ENCODE peak calls at places on chromosomes 12 and 14, in six cellular contexts. One of them, this sample, is unnamed. For H3K4me1, the result is how much of the 10 kb centered on the place peaks cover.

GRCh38 chr14:84252706-84253105 is 1277.2 kb upstream of the FLRT2 start:
- DNase-seq in fibroblast of lung: no peak
- DNase-seq in CD4-positive, CD25-positive, alpha-beta regulatory T cell: no peak
- DNase-seq in IMR-90: no peak
- DNase-seq in right cardiac atrium: no peak
- DNase-seq in uterus: no peak
- DNase-seq in this sample: no peak

GRCh38 chr12:64461634-64462414 is 9.9 kb downstream of the TBK1 start:
- DNase-seq in uterus: no peak
- DNase-seq in IMR-90: peak
- DNase-seq in right cardiac atrium: no peak
- DNase-seq in CD4-positive, CD25-positive, alpha-beta regulatory T cell: no peak
- DNase-seq in fibroblast of lung: peak
- DNase-seq in this sample: no peak

GRCh38 chr12:70831538-70831937 is 89.0 kb downstream of the PTPRR start:
- DNase-seq in fibroblast of lung: peak
- DNase-seq in CD4-positive, CD25-positive, alpha-beta regulatory T cell: no peak
- DNase-seq in IMR-90: peak
- DNase-seq in right cardiac atrium: no peak
- DNase-seq in uterus: no peak
- DNase-seq in this sample: no peak

GRCh38 chr14:96297000-96297399 is 41.0 kb downstream of the BDKRB1 start:
- DNase-seq in right cardiac atrium: no peak
- DNase-seq in CD4-positive, CD25-positive, alpha-beta regulatory T cell: peak
- DNase-seq in fibroblast of lung: no peak
- DNase-seq in uterus: no peak
- DNase-seq in IMR-90: peak
- DNase-seq in this sample: no peak

GRCh38 chr12:18690653-18691052 is 47.2 kb downstream of the PLCZ1 start:
- DNase-seq in IMR-90: peak
- DNase-seq in uterus: no peak
- DNase-seq in CD4-positive, CD25-positive, alpha-beta regulatory T cell: no peak
- DNase-seq in right cardiac atrium: no peak
- DNase-seq in fibroblast of lung: peak
- DNase-seq in this sample: no peak

GRCh38 chr14:94769413-94770250 is at the start of gene GSC:
- DNase-seq in uterus: peak
- DNase-seq in IMR-90: peak
- DNase-seq in CD4-positive, CD25-positive, alpha-beta regulatory T cell: peak
- DNase-seq in fibroblast of lung: no peak
- DNase-seq in right cardiac atrium: peak
- DNase-seq in this sample: peak

GRCh38 chr14:54881761-54882401 is 20.7 kb downstream of the GCH1 start:
- DNase-seq in uterus: no peak
- DNase-seq in IMR-90: peak
- DNase-seq in CD4-positive, CD25-positive, alpha-beta regulatory T cell: peak
- DNase-seq in right cardiac atrium: no peak
- DNase-seq in fibroblast of lung: peak
- DNase-seq in this sample: no peak

GRCh38 chr12:29073631-29074239 is 75.3 kb upstream of the FAR2 start:
- DNase-seq in CD4-positive, CD25-positive, alpha-beta regulatory T cell: peak
- DNase-seq in IMR-90: peak
- DNase-seq in right cardiac atrium: no peak
- DNase-seq in uterus: no peak
- DNase-seq in fibroblast of lung: peak
- DNase-seq in this sample: no peak

GRCh38 chr12:106841471-106842302 is 67.2 kb downstream of the RIC8B start:
- DNase-seq in CD4-positive, CD25-positive, alpha-beta regulatory T cell: peak
- DNase-seq in IMR-90: peak
- DNase-seq in fibroblast of lung: peak
- DNase-seq in uterus: peak
- DNase-seq in right cardiac atrium: no peak
- DNase-seq in this sample: peak

GRCh38 chr14:34649344-34649743 is 19.4 kb upstream of the SNX6 start:
- DNase-seq in CD4-positive, CD25-positive, alpha-beta regulatory T cell: no peak
- DNase-seq in right cardiac atrium: no peak
- DNase-seq in uterus: no peak
- DNase-seq in IMR-90: peak
- DNase-seq in fibroblast of lung: peak
- DNase-seq in this sample: no peak

GRCh38 chr14:21023817-21024667 is 819 bp downstream of the NDRG2 start:
- DNase-seq in uterus: no peak
- DNase-seq in right cardiac atrium: no peak
- DNase-seq in fibroblast of lung: no peak
- DNase-seq in CD4-positive, CD25-positive, alpha-beta regulatory T cell: peak
- DNase-seq in IMR-90: no peak
- DNase-seq in this sample: no peak

GRCh38 chr14:21023174-21023573 is 1.7 kb downstream of the NDRG2 start:
- DNase-seq in fibroblast of lung: no peak
- DNase-seq in CD4-positive, CD25-positive, alpha-beta regulatory T cell: no peak
- DNase-seq in right cardiac atrium: no peak
- DNase-seq in uterus: no peak
- DNase-seq in IMR-90: no peak
- DNase-seq in this sample: peak

GRCh38 chr14:21024668-21025373 is at the start of gene NDRG2:
- DNase-seq in right cardiac atrium: peak
- DNase-seq in IMR-90: no peak
- DNase-seq in CD4-positive, CD25-positive, alpha-beta regulatory T cell: peak
- DNase-seq in uterus: peak
- DNase-seq in fibroblast of lung: no peak
- DNase-seq in this sample: peak

GRCh38 chr14:21020977-21021545 is 3.8 kb downstream of the NDRG2 start:
- DNase-seq in CD4-positive, CD25-positive, alpha-beta regulatory T cell: no peak
- DNase-seq in fibroblast of lung: no peak
- DNase-seq in uterus: no peak
- DNase-seq in IMR-90: no peak
- DNase-seq in right cardiac atrium: no peak
- DNase-seq in this sample: no peak

DNA sequence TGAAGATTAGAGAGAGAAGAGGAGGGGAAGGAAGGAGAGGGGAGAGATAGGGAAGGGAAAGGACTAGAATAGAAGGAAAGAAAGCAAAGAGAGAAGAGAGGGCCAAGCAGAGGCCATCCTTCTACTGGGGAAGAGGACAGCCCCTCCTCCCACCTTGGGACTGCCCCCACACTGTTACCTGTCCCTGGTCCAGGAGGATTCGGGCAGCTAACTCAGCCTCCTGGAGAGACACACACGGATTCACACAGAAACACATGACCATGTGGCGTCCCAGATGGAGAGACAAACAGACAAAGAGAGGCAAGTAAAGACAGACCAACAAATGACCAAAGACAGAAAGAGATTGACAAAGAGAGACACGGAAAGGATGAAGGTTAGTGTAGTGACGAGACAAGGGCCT is 2.2 kb downstream of the NDRG2 start:
- DNase-seq in fibroblast of lung: no peak
- DNase-seq in uterus: no peak
- DNase-seq in right cardiac atrium: no peak
- DNase-seq in IMR-90: no peak
- DNase-seq in CD4-positive, CD25-positive, alpha-beta regulatory T cell: no peak
- DNase-seq in this sample: no peak
- H3K4me1 ChIP-seq in fibroblast of lung: under half
- H3K4me1 ChIP-seq in uterus: under half
- H3K4me1 ChIP-seq in right cardiac atrium: under half
- H3K4me1 ChIP-seq in IMR-90: under half
- H3K4me1 ChIP-seq in CD4-positive, CD25-positive, alpha-beta regulatory T cell: under half
- H3K4me1 ChIP-seq in this sample: under half

GRCh38 chr12:69238589-69239285 is 632 bp upstream of the CPSF6 start:
- DNase-seq in right cardiac atrium: no peak
- DNase-seq in IMR-90: no peak
- DNase-seq in CD4-positive, CD25-positive, alpha-beta regulatory T cell: no peak
- DNase-seq in uterus: no peak
- DNase-seq in fibroblast of lung: no peak
- DNase-seq in this sample: no peak

GRCh38 chr12:69241444-69242092 is 2.2 kb downstream of the CPSF6 start:
- DNase-seq in uterus: no peak
- DNase-seq in right cardiac atrium: no peak
- DNase-seq in IMR-90: peak
- DNase-seq in fibroblast of lung: peak
- DNase-seq in CD4-positive, CD25-positive, alpha-beta regulatory T cell: no peak
- DNase-seq in this sample: no peak

GRCh38 chr12:69239286-69239921 is at the start of gene CPSF6:
- DNase-seq in uterus: peak
- DNase-seq in IMR-90: peak
- DNase-seq in fibroblast of lung: peak
- DNase-seq in CD4-positive, CD25-positive, alpha-beta regulatory T cell: peak
- DNase-seq in right cardiac atrium: peak
- DNase-seq in this sample: peak

GRCh38 chr12:69239922-69240624 is 704 bp downstream of the CPSF6 start:
- DNase-seq in IMR-90: peak
- DNase-seq in uterus: peak
- DNase-seq in right cardiac atrium: peak
- DNase-seq in CD4-positive, CD25-positive, alpha-beta regulatory T cell: peak
- DNase-seq in fibroblast of lung: peak
- DNase-seq in this sample: peak

DNA sequence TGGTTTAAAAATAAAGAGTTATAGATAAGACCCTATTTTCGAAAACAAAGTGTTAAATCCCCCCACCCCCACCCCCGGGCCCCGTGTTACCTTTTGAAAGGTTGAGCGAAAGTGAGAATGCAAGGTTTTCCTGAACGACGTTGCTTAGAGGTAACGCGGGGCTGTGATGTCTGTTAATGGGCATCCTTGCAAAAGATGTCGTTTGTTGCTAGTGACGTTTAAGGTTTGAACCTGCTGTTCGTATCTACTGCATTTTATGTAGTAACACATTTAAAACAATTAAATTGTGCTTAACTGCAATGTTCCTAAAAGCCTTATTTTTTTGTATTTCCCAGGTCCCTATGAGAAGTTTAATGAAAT is 1.2 kb downstream of the CPSF6 start:
- DNase-seq in CD4-positive, CD25-positive, alpha-beta regulatory T cell: peak
- DNase-seq in fibroblast of lung: peak
- DNase-seq in IMR-90: peak
- DNase-seq in right cardiac atrium: no peak
- DNase-seq in uterus: no peak
- DNase-seq in this sample: no peak
- H3K4me1 ChIP-seq in CD4-positive, CD25-positive, alpha-beta regulatory T cell: half or more
- H3K4me1 ChIP-seq in fibroblast of lung: under half
- H3K4me1 ChIP-seq in IMR-90: under half
- H3K4me1 ChIP-seq in right cardiac atrium: under half
- H3K4me1 ChIP-seq in uterus: under half
- H3K4me1 ChIP-seq in this sample: under half

GRCh38 chr14:100296106-100296651 is 10.1 kb downstream of the SLC25A29 start:
- DNase-seq in fibroblast of lung: no peak
- DNase-seq in uterus: peak
- DNase-seq in IMR-90: no peak
- DNase-seq in right cardiac atrium: no peak
- DNase-seq in CD4-positive, CD25-positive, alpha-beta regulatory T cell: no peak
- DNase-seq in this sample: no peak

GRCh38 chr14:100297320-100298300 is 8.6 kb downstream of the SLC25A29 start:
- DNase-seq in fibroblast of lung: peak
- DNase-seq in IMR-90: peak
- DNase-seq in uterus: peak
- DNase-seq in right cardiac atrium: peak
- DNase-seq in CD4-positive, CD25-positive, alpha-beta regulatory T cell: no peak
- DNase-seq in this sample: peak

GRCh38 chr14:100299238-100299560 is 7.0 kb downstream of the SLC25A29 start:
- DNase-seq in fibroblast of lung: no peak
- DNase-seq in IMR-90: no peak
- DNase-seq in CD4-positive, CD25-positive, alpha-beta regulatory T cell: no peak
- DNase-seq in right cardiac atrium: peak
- DNase-seq in uterus: no peak
- DNase-seq in this sample: no peak

GRCh38 chr14:100295376-100296105 is 10.7 kb downstream of the SLC25A29 start:
- DNase-seq in IMR-90: no peak
- DNase-seq in CD4-positive, CD25-positive, alpha-beta regulatory T cell: no peak
- DNase-seq in uterus: peak
- DNase-seq in right cardiac atrium: no peak
- DNase-seq in fibroblast of lung: no peak
- DNase-seq in this sample: peak

DNA sequence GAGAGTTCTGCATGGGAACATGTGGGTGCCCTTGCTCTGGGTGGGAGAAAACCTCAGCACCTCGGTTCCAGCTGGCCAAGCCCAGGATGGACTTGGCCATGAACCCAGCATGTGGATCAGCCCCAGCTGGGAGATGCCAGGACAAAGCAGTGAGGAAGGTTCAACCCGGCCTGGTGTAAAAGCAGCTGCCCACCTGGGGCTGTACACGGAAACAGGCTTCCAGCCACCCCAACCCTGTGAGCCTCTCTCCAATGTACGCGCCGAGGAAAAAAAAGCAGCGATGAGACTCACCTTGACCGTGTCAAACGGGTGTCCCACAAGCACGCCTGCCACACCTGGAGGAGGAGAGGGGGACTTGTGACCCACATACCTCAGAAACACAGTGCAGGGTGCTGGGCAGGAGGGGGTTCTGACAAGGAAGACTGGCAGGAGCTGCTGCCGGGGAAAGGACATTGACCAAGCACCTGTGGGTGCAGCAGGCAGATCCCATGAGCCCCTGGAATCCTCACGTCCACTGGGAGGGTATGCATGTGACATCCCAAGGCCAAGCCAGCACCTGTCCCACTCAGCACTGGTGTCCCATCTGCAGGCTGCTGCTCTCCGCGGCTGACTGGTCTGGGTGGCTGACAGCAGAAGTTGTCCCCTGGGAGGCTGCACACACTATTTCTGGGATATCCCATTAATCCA is 7.5 kb downstream of the SLC25A29 start:
- DNase-seq in right cardiac atrium: peak
- DNase-seq in fibroblast of lung: no peak
- DNase-seq in CD4-positive, CD25-positive, alpha-beta regulatory T cell: no peak
- DNase-seq in IMR-90: no peak
- DNase-seq in uterus: no peak
- DNase-seq in this sample: no peak
- H3K4me1 ChIP-seq in right cardiac atrium: under half
- H3K4me1 ChIP-seq in fibroblast of lung: under half
- H3K4me1 ChIP-seq in CD4-positive, CD25-positive, alpha-beta regulatory T cell: under half
- H3K4me1 ChIP-seq in IMR-90: under half
- H3K4me1 ChIP-seq in uterus: under half
- H3K4me1 ChIP-seq in this sample: under half

DNA sequence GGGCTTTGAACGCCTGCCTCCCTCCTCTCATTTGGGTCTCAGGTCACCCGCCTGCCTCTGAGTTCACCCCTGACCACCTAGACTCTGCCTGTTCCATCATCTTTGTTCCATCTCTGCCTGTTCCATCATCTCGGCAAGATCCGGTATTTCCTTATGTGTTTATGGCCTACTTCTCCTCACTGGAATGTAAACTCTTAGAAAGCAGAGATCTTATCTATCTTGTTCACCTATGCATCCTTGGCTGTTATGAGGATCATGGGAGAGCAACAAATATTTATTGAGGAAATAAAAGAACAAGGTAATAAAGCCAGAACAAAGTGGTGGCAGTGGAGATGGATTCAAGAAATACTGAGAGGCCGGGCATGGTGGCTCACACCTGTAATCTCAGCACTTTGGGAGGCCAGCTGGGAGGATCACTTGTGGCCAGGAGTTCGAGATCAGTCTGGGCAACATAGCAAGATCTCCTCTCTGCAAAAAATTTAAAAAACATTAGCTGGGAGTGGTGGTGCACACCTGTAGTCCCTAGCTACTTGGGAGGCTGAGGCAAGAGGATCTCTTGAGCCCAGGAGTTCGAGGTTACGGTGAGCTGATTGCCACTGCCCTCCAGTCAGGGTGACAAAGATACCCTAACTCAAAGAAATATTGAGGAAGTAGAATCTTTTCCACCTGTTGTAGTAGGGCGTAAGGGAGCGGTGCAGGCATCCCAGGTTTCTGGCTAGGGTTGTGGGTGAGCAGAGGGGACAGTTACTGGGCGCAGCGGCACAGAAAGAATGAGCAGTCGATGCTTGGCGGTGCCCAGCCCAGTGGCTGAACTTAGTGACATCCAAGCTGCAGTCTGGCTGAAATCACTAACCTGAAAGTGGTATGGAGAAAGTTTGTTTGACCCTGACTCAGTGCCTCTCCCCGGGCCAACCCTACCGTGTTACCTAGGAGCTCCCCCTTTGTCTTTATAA is 1.7 kb upstream of the KLC1 start:
- DNase-seq in CD4-positive, CD25-positive, alpha-beta regulatory T cell: no peak
- DNase-seq in uterus: no peak
- DNase-seq in IMR-90: no peak
- DNase-seq in fibroblast of lung: no peak
- DNase-seq in right cardiac atrium: no peak
- DNase-seq in this sample: no peak
- H3K4me1 ChIP-seq in CD4-positive, CD25-positive, alpha-beta regulatory T cell: half or more
- H3K4me1 ChIP-seq in uterus: under half
- H3K4me1 ChIP-seq in IMR-90: under half
- H3K4me1 ChIP-seq in fibroblast of lung: under half
- H3K4me1 ChIP-seq in right cardiac atrium: under half
- H3K4me1 ChIP-seq in this sample: under half

This sample was measured in heart left ventricle.